ENCODE peak calls at places on chromosome 10, in ten cellular contexts. G is transverse colon, N is K562, Z is HCT116, Y is stomach, A is sigmoid colon, V is spleen, L is SK-N-SH, D is GM12878, B is breast epithelium. K is an unnamed sample. For H3K4me1, the result is how much of the 10 kb centered on the place peaks cover.

GRCh38 chr10:125016611-125017202 is 74.8 kb downstream of the ZRANB1 start:
- DNase-seq in G (no peak), N (no peak), Z (no peak), Y (no peak), A (peak), V (no peak), L (no peak), D (no peak), B (no peak), K (no peak)

GRCh38 chr10:117216611-117217195 is 19.4 kb downstream of the KCNK18 start:
- DNase-seq in G (peak), N (peak), Z (peak), Y (peak), A (peak), V (peak), L (peak), D (no peak), B (peak), K (peak)

GRCh38 chr10:12835709-12836108 is 165.8 kb downstream of the CCDC3 start:
- DNase-seq in G (no peak), N (no peak), Z (peak), Y (no peak), A (no peak), V (peak), L (no peak), D (no peak), B (no peak), K (no peak)

GRCh38 chr10:59587083-59587755 is 122.4 kb downstream of the SLC16A9 start:
- DNase-seq in G (peak), N (no peak), Z (no peak), Y (no peak), A (no peak), V (no peak), L (no peak), D (no peak), B (no peak), K (no peak)

GRCh38 chr10:91556691-91557529 is 76.0 kb downstream of the PPP1R3C start:
- DNase-seq in G (no peak), N (no peak), Z (no peak), Y (peak), A (no peak), V (no peak), L (no peak), D (no peak), B (no peak), K (no peak)

GRCh38 chr10:91796332-91797076 is 1.7 kb upstream of the TNKS2 start:
- DNase-seq in G (peak), N (peak), Z (no peak), Y (peak), A (peak), V (peak), L (no peak), D (peak), B (no peak), K (no peak)

GRCh38 chr10:127916826-127917225 is 9.9 kb downstream of the PTPRE start:
- DNase-seq in G (no peak), N (no peak), Z (no peak), Y (no peak), A (peak), V (no peak), L (peak), D (no peak), B (no peak), K (no peak)

GRCh38 chr10:19815478-19816419 is 483 bp upstream of the PLXDC2 start:
- DNase-seq in G (peak), N (peak), Z (no peak), Y (peak), A (peak), V (peak), L (peak), D (no peak), B (peak), K (no peak)

GRCh38 chr10:101578803-101579515 is 9.1 kb downstream of the POLL start:
- DNase-seq in G (no peak), N (no peak), Z (no peak), Y (no peak), A (no peak), V (no peak), L (no peak), D (no peak), B (no peak), K (no peak)

GRCh38 chr10:112815238-112816032 is 134.6 kb upstream of the TCF7L2 start:
- DNase-seq in G (no peak), N (peak), Z (no peak), Y (no peak), A (no peak), V (no peak), L (no peak), D (no peak), B (no peak), K (no peak)

GRCh38 chr10:103241262-103242011 is 4.2 kb upstream of the RPEL1 start:
- DNase-seq in G (peak), N (no peak), Z (peak), Y (peak), A (no peak), V (no peak), L (no peak), D (no peak), B (peak), K (no peak)

GRCh38 chr10:7576340-7576739 is 90.4 kb downstream of the ITIH5 start:
- DNase-seq in G (no peak), N (no peak), Z (no peak), Y (no peak), A (no peak), V (no peak), L (no peak), D (no peak), B (no peak), K (no peak)

GRCh38 chr10:114110174-114110972 is 63.6 kb downstream of the CCDC186 start:
- DNase-seq in G (no peak), N (no peak), Z (no peak), Y (no peak), A (no peak), V (no peak), L (no peak), D (no peak), B (no peak), K (no peak)

GRCh38 chr10:1519391-1519790 is 217.9 kb downstream of the ADARB2 start:
- DNase-seq in G (no peak), N (no peak), Z (no peak), Y (no peak), A (no peak), V (no peak), L (no peak), D (no peak), B (no peak), K (no peak)

GRCh38 chr10:124318076-124318475 is 100.6 kb downstream of the OAT start:
- DNase-seq in G (no peak), N (no peak), Z (no peak), Y (peak), A (peak), V (no peak), L (no peak), D (no peak), B (no peak), K (no peak)

GRCh38 chr10:36448760-36449681 is 676.4 kb upstream of the ANKRD30A start:
- DNase-seq in G (no peak), N (no peak), Z (no peak), Y (no peak), A (no peak), V (no peak), L (no peak), D (no peak), B (no peak), K (no peak)

GRCh38 chr10:43202224-43202656 is 64.0 kb downstream of the CSGALNACT2 start:
- DNase-seq in G (peak), N (peak), Z (peak), Y (peak), A (peak), V (peak), L (peak), D (no peak), B (peak), K (no peak)

GRCh38 chr10:118965636-118966035 is 63.9 kb upstream of the NANOS1 start:
- DNase-seq in G (no peak), N (no peak), Z (no peak), Y (no peak), A (no peak), V (no peak), L (no peak), D (no peak), B (no peak), K (no peak)

GRCh38 chr10:47354162-47354561 is 6.0 kb downstream of the RBP3 start:
- DNase-seq in G (no peak), N (no peak), Z (no peak), Y (no peak), A (no peak), V (no peak), L (no peak), D (no peak), B (no peak), K (no peak)

GRCh38 chr10:49398000-49398861 is 2.3 kb upstream of the DRGX start:
- DNase-seq in G (peak), N (peak), Z (no peak), Y (no peak), A (no peak), V (peak), L (peak), D (no peak), B (no peak), K (no peak)

GRCh38 chr10:17504547-17505245 is 50.3 kb upstream of the ST8SIA6 start:
- DNase-seq in G (no peak), N (peak), Z (no peak), Y (no peak), A (no peak), V (no peak), L (no peak), D (no peak), B (no peak), K (no peak)

GRCh38 chr10:11437391-11438241 is 173.8 kb downstream of the USP6NL start:
- DNase-seq in G (no peak), N (no peak), Z (no peak), Y (no peak), A (no peak), V (no peak), L (no peak), D (no peak), B (no peak), K (no peak)

GRCh38 chr10:33265621-33266020 is 68.8 kb downstream of the NRP1 start:
- DNase-seq in G (peak), N (no peak), Z (no peak), Y (peak), A (no peak), V (no peak), L (no peak), D (no peak), B (no peak), K (no peak)

GRCh38 chr10:50558368-50558767 is 65.4 kb downstream of the SGMS1 start:
- DNase-seq in G (no peak), N (no peak), Z (no peak), Y (no peak), A (no peak), V (no peak), L (no peak), D (no peak), B (no peak), K (no peak)

GRCh38 chr10:110522365-110522988 is 24.8 kb downstream of the DUSP5 start:
- DNase-seq in G (no peak), N (no peak), Z (no peak), Y (no peak), A (peak), V (no peak), L (no peak), D (no peak), B (no peak), K (no peak)

GRCh38 chr10:62384057-62384446 is 9.9 kb downstream of the ZNF365 start:
- DNase-seq in G (no peak), N (peak), Z (peak), Y (no peak), A (no peak), V (no peak), L (no peak), D (peak), B (no peak), K (peak)

GRCh38 chr10:69963835-69964710 is 88.6 kb upstream of the MACROH2A2 start:
- DNase-seq in G (no peak), N (no peak), Z (no peak), Y (peak), A (no peak), V (no peak), L (no peak), D (no peak), B (no peak), K (no peak)
- H3K4me1 ChIP-seq in G (under half), N (under half), Z (under half), Y (under half), A (under half), V (under half), L (under half), D (under half), B (under half), K (under half)

GRCh38 chr10:71396084-71396713 is 521 bp upstream of the CDH23 start:
- DNase-seq in G (peak), N (peak), Z (no peak), Y (peak), A (peak), V (peak), L (peak), D (no peak), B (no peak), K (no peak)

GRCh38 chr10:71394926-71395562 is 1.7 kb upstream of the CDH23 start:
- DNase-seq in G (no peak), N (no peak), Z (no peak), Y (no peak), A (no peak), V (no peak), L (no peak), D (no peak), B (no peak), K (no peak)

GRCh38 chr10:71397340-71398212 is 856 bp downstream of the CDH23 start:
- DNase-seq in G (no peak), N (no peak), Z (no peak), Y (no peak), A (no peak), V (peak), L (peak), D (no peak), B (no peak), K (no peak)

GRCh38 chr10:71395621-71396020 is 1.1 kb upstream of the CDH23 start:
- DNase-seq in G (no peak), N (no peak), Z (no peak), Y (no peak), A (no peak), V (no peak), L (peak), D (no peak), B (no peak), K (no peak)

DNA sequence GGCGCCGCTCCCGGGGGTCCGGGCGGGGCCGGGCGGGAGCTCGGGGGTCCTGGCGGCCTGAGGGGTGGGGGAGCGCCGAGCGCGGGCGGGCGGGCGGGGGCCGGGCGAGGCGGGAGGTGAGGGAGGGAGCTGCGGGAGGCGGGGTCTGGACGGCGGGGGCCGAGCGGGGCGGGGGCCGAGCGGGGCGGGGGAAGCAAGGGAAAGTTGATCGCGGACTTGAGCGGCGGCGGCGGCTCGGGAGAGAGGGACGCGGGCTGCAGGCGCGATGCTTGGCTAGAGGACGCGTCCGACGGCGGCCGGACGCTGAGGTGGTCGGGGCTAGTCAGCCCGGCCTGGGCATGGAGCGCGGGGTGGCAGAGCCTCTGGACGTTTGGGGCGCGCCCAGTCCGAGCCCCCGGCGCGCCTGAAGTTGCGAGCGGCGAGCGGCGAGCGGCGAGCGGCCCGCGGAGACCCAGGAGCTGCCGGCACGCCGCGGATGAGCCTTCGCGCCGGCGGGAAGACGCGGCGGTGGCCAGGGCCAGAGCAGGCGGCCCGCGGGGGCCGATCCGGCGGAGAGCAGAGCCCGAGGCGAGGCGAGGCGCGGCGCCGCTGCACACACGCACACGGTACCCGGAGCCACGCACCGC is at the start of gene CDH23:
- DNase-seq in G (peak), N (peak), Z (no peak), Y (peak), A (peak), V (no peak), L (peak), D (no peak), B (no peak), K (no peak)
- TF ChIP-seq POLR2AphosphoS5 in G (no peak), N (no peak), Z (no peak), Y (no peak), A (no peak), V (no peak), L (no peak), D (no peak), B (no peak), K (no peak)

DNA sequence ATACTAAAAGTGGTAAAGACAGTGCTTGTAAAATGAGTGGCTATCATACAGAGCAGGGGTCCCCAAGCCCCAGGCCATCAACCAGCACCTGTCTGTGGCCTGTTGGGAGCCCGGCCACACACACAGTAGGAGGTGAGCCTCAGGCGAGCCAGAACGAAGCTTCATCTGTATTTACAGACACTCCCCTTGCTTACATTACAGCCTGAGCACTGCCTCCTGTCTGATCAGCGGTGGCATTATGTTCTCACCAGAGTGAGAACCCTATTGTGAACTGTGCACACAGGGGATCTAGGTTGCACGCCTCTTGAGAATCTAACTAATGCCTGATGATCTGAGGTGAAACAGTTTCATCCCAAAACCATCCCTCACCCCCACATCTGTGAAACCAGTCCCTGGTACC is 58.7 kb downstream of the ITGA8 start:
- DNase-seq in G (no peak), N (peak), Z (no peak), Y (no peak), A (no peak), V (no peak), L (no peak), D (no peak), B (no peak), K (no peak)
- TF ChIP-seq CTCF in G (no peak), N (peak), Z (peak), Y (no peak), A (no peak), V (no peak), L (no peak), D (no peak), B (no peak), K (no peak)

DNA sequence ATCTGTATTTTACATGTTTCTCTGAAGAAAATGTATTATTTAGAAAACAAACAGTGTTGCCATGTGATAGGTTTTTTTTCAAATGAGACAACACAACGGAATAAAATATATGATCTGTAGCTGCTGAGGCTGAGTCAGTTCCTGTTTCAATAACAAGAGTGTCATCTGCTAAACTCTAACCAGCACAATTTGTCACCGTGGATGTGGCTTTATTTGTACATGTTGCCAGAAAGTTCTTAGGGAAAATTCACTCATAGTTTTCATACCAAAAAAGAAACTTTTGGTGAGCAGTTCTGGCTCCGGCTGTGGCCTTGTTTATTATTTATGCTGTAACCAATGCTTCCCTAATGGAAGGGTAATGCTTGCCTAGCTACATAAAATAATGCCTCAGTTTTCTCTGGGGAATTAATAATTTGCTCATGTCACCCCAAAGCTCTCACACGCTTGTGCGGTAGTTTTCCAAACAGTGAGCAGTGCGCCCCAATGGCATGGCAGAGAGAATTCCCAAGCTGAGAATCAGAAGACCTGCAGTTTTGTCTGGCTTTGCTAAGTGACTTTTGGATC is 20.3 kb upstream of the KLF6 start:
- DNase-seq in G (no peak), N (peak), Z (peak), Y (no peak), A (no peak), V (no peak), L (no peak), D (peak), B (no peak), K (peak)
- H3K4me1 ChIP-seq in G (half or more), N (under half), Z (under half), Y (half or more), A (under half), V (half or more), L (under half), D (under half), B (under half), K (half or more)